ENCODE peak calls at places on chromosomes 7 and 10, in seven cellular contexts. I, F, Q, T, N, O and B are unnamed samples.

GRCh38 chr10:50501899-50502556 is 121.7 kb downstream of the SGMS1 start:
- DNase-seq in I (no peak), F (no peak), N (no peak), T (no peak), Q (peak), O (no peak), B (no peak)

GRCh38 chr10:8035641-8036520 is 18.6 kb upstream of the GATA3 start:
- DNase-seq in I (no peak), Q (peak), N (no peak), T (no peak), O (no peak), F (no peak), B (no peak)

GRCh38 chr10:86506499-86506898 is 15.1 kb downstream of the WAPL start:
- DNase-seq in N (no peak), F (no peak), I (no peak), T (no peak), O (no peak), Q (no peak), B (no peak)

GRCh38 chr7:141128931-141129330 is 55.1 kb downstream of the TMEM178B start:
- DNase-seq in N (no peak), T (no peak), Q (no peak), I (no peak), O (no peak), F (no peak), B (no peak)

GRCh38 chr10:61609609-61610166 is 53.0 kb upstream of the CABCOCO1 start:
- DNase-seq in Q (no peak), F (no peak), N (no peak), O (no peak), T (no peak), I (no peak), B (no peak)

GRCh38 chr7:80724249-80724871 is 85.9 kb downstream of the CD36 start:
- DNase-seq in O (no peak), F (no peak), I (no peak), Q (peak), N (no peak), T (no peak), B (no peak)

GRCh38 chr10:71320592-71320991 is 1.5 kb downstream of the SLC29A3 start:
- DNase-seq in I (no peak), Q (no peak), N (no peak), F (no peak), O (no peak), T (no peak), B (no peak)

GRCh38 chr10:29200280-29200679 is 88.6 kb upstream of the LYZL1 start:
- DNase-seq in T (no peak), F (no peak), N (no peak), I (no peak), O (no peak), Q (no peak), B (no peak)

GRCh38 chr7:6558837-6559236 is 7.6 kb upstream of the GRID2IP start:
- DNase-seq in O (no peak), T (no peak), N (no peak), Q (peak), I (peak), F (no peak), B (no peak)

GRCh38 chr10:30963994-30964930 is 67.4 kb downstream of the ZNF438 start:
- DNase-seq in N (no peak), Q (no peak), F (no peak), T (no peak), O (no peak), I (no peak), B (no peak)

GRCh38 chr7:28573751-28574295 is 161.5 kb downstream of the CREB5 start:
- DNase-seq in Q (no peak), I (no peak), F (no peak), N (no peak), O (no peak), T (no peak), B (no peak)
- H3K27ac ChIP-seq in Q (no peak), I (no peak), F (no peak), N (no peak), O (no peak), T (no peak), B (no peak)

GRCh38 chr10:126384269-126384873 is 3.9 kb downstream of the ADAM12 start:
- DNase-seq in T (no peak), I (no peak), N (no peak), F (no peak), O (no peak), Q (no peak), B (no peak)
- H3K27ac ChIP-seq in T (no peak), I (no peak), N (no peak), F (no peak), O (no peak), Q (no peak), B (no peak)

DNA sequence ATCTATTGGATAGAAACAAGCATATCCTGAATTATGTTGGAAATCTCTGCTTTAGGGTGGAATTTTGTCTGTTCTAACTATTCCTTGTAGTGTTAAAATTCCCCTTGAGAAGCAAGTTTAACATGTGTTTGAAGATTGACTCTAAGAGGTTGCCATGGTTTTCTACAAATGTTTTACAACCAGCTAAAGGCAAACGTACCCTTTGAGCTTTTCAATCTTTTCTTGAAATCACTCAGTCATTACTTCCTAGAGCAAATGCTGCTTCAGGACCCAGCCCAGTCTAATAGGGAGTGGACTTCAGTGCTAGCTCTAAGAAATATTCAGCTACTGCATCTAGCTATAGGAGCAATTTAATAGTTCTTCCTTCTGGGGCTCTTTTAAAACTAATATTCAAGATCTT is 118.8 kb upstream of the IFRD1 start:
- DNase-seq in O (no peak), F (no peak), T (no peak), I (no peak), N (no peak), Q (peak), B (no peak)
- H3K27ac ChIP-seq in O (no peak), F (no peak), T (no peak), I (no peak), N (no peak), Q (peak), B (no peak)

GRCh38 chr10:64369885-64370773 is 848.9 kb downstream of the REEP3 start:
- DNase-seq in I (no peak), Q (no peak), T (no peak), O (no peak), N (no peak), F (no peak), B (no peak)
- H3K27ac ChIP-seq in I (no peak), Q (no peak), T (no peak), O (no peak), N (no peak), F (no peak), B (no peak)

GRCh38 chr10:11746883-11747539 is 4.8 kb downstream of the ECHDC3 start:
- DNase-seq in T (peak), F (peak), O (no peak), Q (no peak), N (no peak), I (no peak), B (no peak)
- H3K27ac ChIP-seq in T (peak), F (peak), O (no peak), Q (no peak), N (no peak), I (no peak), B (no peak)

DNA sequence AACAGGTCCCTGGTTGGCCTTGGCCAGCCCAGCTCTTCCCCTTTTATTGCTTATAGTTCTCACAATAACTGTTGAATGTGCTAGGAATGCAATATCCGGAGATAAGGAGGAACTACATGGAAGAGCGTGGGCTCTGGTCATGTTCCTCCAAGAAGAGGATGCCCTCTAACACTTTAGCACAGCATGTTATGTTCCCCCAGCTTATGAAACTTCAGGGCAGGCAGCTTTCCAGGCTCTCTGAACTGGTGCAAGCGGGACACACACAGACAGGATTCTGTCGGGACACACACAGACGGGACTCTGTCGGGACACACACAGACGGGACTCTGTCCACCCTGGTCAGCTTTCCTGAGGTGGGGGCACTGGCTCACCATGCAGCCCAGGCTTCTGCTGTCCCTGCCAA is 141.6 kb downstream of the PKD1L1 start:
- DNase-seq in T (peak), F (peak), O (no peak), N (no peak), Q (no peak), I (no peak), B (no peak)
- H3K27ac ChIP-seq in T (peak), F (no peak), O (no peak), N (no peak), Q (no peak), I (no peak), B (no peak)

GRCh38 chr7:92782855-92783254 is 53.5 kb downstream of the CDK6 start:
- DNase-seq in F (no peak), O (no peak), Q (peak), I (no peak), N (no peak), T (no peak), B (no peak)

GRCh38 chr7:92783260-92783911 is 53.0 kb downstream of the CDK6 start:
- DNase-seq in I (no peak), N (no peak), T (no peak), F (no peak), Q (no peak), O (no peak), B (no peak)

GRCh38 chr7:92782236-92782635 is 54.1 kb downstream of the CDK6 start:
- DNase-seq in O (no peak), Q (no peak), F (no peak), I (no peak), T (no peak), N (no peak), B (no peak)

GRCh38 chr7:92778972-92779371 is 57.4 kb downstream of the CDK6 start:
- DNase-seq in O (no peak), I (no peak), Q (no peak), T (peak), F (peak), N (no peak), B (no peak)

GRCh38 chr7:92781117-92781720 is 55.2 kb downstream of the CDK6 start:
- DNase-seq in I (no peak), Q (no peak), T (peak), O (no peak), F (no peak), N (no peak), B (no peak)
- H3K27ac ChIP-seq in I (no peak), Q (no peak), T (no peak), O (no peak), F (no peak), N (no peak), B (no peak)

GRCh38 chr10:77919713-77920108 is 6.8 kb downstream of the DLG5 start:
- DNase-seq in T (no peak), O (no peak), N (no peak), Q (no peak), F (no peak), I (no peak), B (no peak)
- H3K27ac ChIP-seq in T (no peak), O (no peak), N (no peak), Q (no peak), F (no peak), I (no peak), B (no peak)

DNA sequence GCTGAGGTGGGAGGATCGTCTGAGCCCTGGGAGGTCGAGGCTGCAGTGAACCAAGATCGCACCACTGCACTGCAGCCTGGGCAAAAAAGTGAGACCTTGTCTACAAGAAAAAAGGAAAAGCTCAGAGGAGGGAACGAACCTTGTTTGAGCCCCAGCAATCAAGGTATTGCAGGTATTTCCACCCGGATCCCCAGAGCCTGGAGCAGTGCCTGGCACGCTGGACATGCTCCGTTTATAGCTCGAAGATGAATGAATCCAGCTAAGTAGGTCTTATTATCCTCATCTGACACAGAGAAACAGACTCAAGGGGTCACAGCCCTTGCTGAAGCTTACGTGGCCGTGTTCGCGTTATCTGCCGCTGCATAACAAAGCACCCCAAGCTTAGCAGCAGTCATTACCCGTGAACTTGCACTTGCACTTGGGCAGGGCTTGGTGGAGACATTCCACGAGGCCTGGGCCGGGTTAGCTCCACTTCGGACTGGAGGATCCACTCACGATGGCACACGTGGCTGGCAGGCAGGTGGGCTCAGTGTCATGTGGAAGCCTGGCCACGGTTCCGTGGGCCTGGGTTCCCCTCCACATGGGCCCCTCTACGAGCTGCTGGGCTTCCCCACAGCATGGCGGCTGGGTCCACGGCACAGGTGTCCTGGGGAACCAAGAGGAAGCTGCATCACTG is 3.2 kb upstream of the COX19 start:
- DNase-seq in I (no peak), F (no peak), Q (no peak), O (no peak), N (no peak), T (no peak), B (no peak)
- H3K27ac ChIP-seq in I (no peak), F (no peak), Q (no peak), O (no peak), N (no peak), T (no peak), B (no peak)